ENCODE peak calls at places on chromosomes 5 and 9, in ten cellular contexts. One of them, this sample, is unnamed.

GRCh38 chr9:105244996-105245719 is 707 bp downstream of the SLC44A1 start:
- DNase-seq in choroid plexus epithelial cell: peak
- DNase-seq in fibroblast of the aortic adventitia: no peak
- DNase-seq in Peyer's patch: peak
- DNase-seq in tibial nerve: no peak
- DNase-seq in neural progenitor cell: peak
- DNase-seq in GM12865: peak
- DNase-seq in tibial artery: peak
- DNase-seq in heart left ventricle: peak
- DNase-seq in uterus: peak
- DNase-seq in this sample: no peak

GRCh38 chr5:90477073-90477472 is 2.4 kb downstream of the POLR3G start:
- DNase-seq in choroid plexus epithelial cell: peak
- DNase-seq in fibroblast of the aortic adventitia: no peak
- DNase-seq in Peyer's patch: no peak
- DNase-seq in tibial nerve: no peak
- DNase-seq in neural progenitor cell: peak
- DNase-seq in GM12865: no peak
- DNase-seq in tibial artery: no peak
- DNase-seq in heart left ventricle: no peak
- DNase-seq in uterus: no peak
- DNase-seq in this sample: no peak

GRCh38 chr5:43997647-43998251 is 391.5 kb downstream of the FGF10 start:
- DNase-seq in choroid plexus epithelial cell: no peak
- DNase-seq in fibroblast of the aortic adventitia: peak
- DNase-seq in Peyer's patch: no peak
- DNase-seq in tibial nerve: no peak
- DNase-seq in neural progenitor cell: peak
- DNase-seq in GM12865: no peak
- DNase-seq in tibial artery: no peak
- DNase-seq in heart left ventricle: no peak
- DNase-seq in uterus: no peak
- DNase-seq in this sample: peak

GRCh38 chr9:17578911-17579793 is at the start of gene SH3GL2:
- DNase-seq in choroid plexus epithelial cell: peak
- DNase-seq in fibroblast of the aortic adventitia: peak
- DNase-seq in Peyer's patch: no peak
- DNase-seq in tibial nerve: no peak
- DNase-seq in neural progenitor cell: peak
- DNase-seq in GM12865: peak
- DNase-seq in tibial artery: no peak
- DNase-seq in heart left ventricle: peak
- DNase-seq in uterus: peak
- DNase-seq in this sample: peak

GRCh38 chr9:6566409-6567139 is 79.0 kb downstream of the GLDC start:
- DNase-seq in choroid plexus epithelial cell: peak
- DNase-seq in fibroblast of the aortic adventitia: peak
- DNase-seq in Peyer's patch: no peak
- DNase-seq in tibial nerve: no peak
- DNase-seq in neural progenitor cell: no peak
- DNase-seq in GM12865: peak
- DNase-seq in tibial artery: peak
- DNase-seq in heart left ventricle: no peak
- DNase-seq in uterus: peak
- DNase-seq in this sample: peak

GRCh38 chr5:19369048-19369447 is 619.0 kb downstream of the CDH18 start:
- DNase-seq in choroid plexus epithelial cell: no peak
- DNase-seq in fibroblast of the aortic adventitia: no peak
- DNase-seq in Peyer's patch: no peak
- DNase-seq in tibial nerve: no peak
- DNase-seq in neural progenitor cell: peak
- DNase-seq in GM12865: no peak
- DNase-seq in tibial artery: no peak
- DNase-seq in heart left ventricle: no peak
- DNase-seq in uterus: no peak
- DNase-seq in this sample: no peak

GRCh38 chr5:156444737-156445136 is 117.8 kb downstream of the SGCD start:
- DNase-seq in choroid plexus epithelial cell: no peak
- DNase-seq in fibroblast of the aortic adventitia: no peak
- DNase-seq in Peyer's patch: no peak
- DNase-seq in tibial nerve: no peak
- DNase-seq in neural progenitor cell: no peak
- DNase-seq in GM12865: no peak
- DNase-seq in tibial artery: no peak
- DNase-seq in heart left ventricle: no peak
- DNase-seq in uterus: no peak
- DNase-seq in this sample: no peak

GRCh38 chr5:122112733-122113558 is 16.4 kb upstream of the ZNF474 start:
- DNase-seq in choroid plexus epithelial cell: no peak
- DNase-seq in fibroblast of the aortic adventitia: no peak
- DNase-seq in Peyer's patch: no peak
- DNase-seq in tibial nerve: no peak
- DNase-seq in neural progenitor cell: no peak
- DNase-seq in GM12865: no peak
- DNase-seq in tibial artery: no peak
- DNase-seq in heart left ventricle: no peak
- DNase-seq in uterus: no peak
- DNase-seq in this sample: no peak

GRCh38 chr5:1561402-1561929 is 37.7 kb upstream of the LPCAT1 start:
- DNase-seq in choroid plexus epithelial cell: no peak
- DNase-seq in fibroblast of the aortic adventitia: no peak
- DNase-seq in Peyer's patch: no peak
- DNase-seq in tibial nerve: no peak
- DNase-seq in neural progenitor cell: no peak
- DNase-seq in GM12865: no peak
- DNase-seq in tibial artery: no peak
- DNase-seq in heart left ventricle: no peak
- DNase-seq in uterus: no peak
- DNase-seq in this sample: no peak

GRCh38 chr5:38556599-38557308 is at the start of gene LIFR:
- DNase-seq in choroid plexus epithelial cell: peak
- DNase-seq in fibroblast of the aortic adventitia: peak
- DNase-seq in Peyer's patch: no peak
- DNase-seq in tibial nerve: peak
- DNase-seq in neural progenitor cell: peak
- DNase-seq in GM12865: peak
- DNase-seq in tibial artery: peak
- DNase-seq in heart left ventricle: peak
- DNase-seq in uterus: peak
- DNase-seq in this sample: peak

GRCh38 chr5:82225525-82226172 is 52.5 kb downstream of the RPS23 start:
- DNase-seq in choroid plexus epithelial cell: peak
- DNase-seq in fibroblast of the aortic adventitia: peak
- DNase-seq in Peyer's patch: peak
- DNase-seq in tibial nerve: peak
- DNase-seq in neural progenitor cell: peak
- DNase-seq in GM12865: peak
- DNase-seq in tibial artery: peak
- DNase-seq in heart left ventricle: no peak
- DNase-seq in uterus: peak
- DNase-seq in this sample: peak

DNA sequence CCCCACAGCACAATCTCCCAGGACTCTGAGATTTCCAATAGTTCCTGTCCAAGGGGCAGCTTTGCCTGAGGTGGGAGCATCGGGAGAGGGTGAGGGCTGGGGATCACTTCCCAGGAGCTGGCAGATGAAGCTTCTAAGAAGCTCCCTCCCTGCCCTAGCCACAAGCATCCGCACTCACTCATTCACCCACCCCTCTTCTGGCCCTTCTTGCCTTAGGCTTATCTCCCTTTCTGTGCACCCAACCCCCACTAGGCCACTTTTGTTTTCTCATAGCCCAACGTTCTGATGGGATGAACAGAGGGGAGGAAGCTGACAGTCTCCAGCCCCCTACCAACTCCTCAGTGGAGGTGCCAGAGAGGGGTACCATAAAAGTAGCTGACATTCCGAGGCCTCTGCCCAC is 3.7 kb upstream of the PCDH1 start:
- DNase-seq in choroid plexus epithelial cell: no peak
- DNase-seq in fibroblast of the aortic adventitia: no peak
- DNase-seq in Peyer's patch: no peak
- DNase-seq in tibial nerve: no peak
- DNase-seq in neural progenitor cell: peak
- DNase-seq in GM12865: no peak
- DNase-seq in tibial artery: no peak
- DNase-seq in heart left ventricle: no peak
- DNase-seq in uterus: no peak
- DNase-seq in this sample: no peak
- H3K4me3 ChIP-seq in choroid plexus epithelial cell: no peak
- H3K4me3 ChIP-seq in fibroblast of the aortic adventitia: no peak
- H3K4me3 ChIP-seq in Peyer's patch: no peak
- H3K4me3 ChIP-seq in tibial nerve: no peak
- H3K4me3 ChIP-seq in neural progenitor cell: no peak
- H3K4me3 ChIP-seq in GM12865: no peak
- H3K4me3 ChIP-seq in tibial artery: no peak
- H3K4me3 ChIP-seq in heart left ventricle: no peak
- H3K4me3 ChIP-seq in uterus: no peak
- H3K4me3 ChIP-seq in this sample: no peak

GRCh38 chr5:119271758-119272730 is 83.8 kb upstream of the TNFAIP8 start:
- DNase-seq in choroid plexus epithelial cell: no peak
- DNase-seq in fibroblast of the aortic adventitia: peak
- DNase-seq in Peyer's patch: peak
- DNase-seq in tibial nerve: no peak
- DNase-seq in neural progenitor cell: no peak
- DNase-seq in GM12865: no peak
- DNase-seq in tibial artery: no peak
- DNase-seq in heart left ventricle: no peak
- DNase-seq in uterus: no peak
- DNase-seq in this sample: no peak

GRCh38 chr5:119274024-119274766 is 81.6 kb upstream of the TNFAIP8 start:
- DNase-seq in choroid plexus epithelial cell: no peak
- DNase-seq in fibroblast of the aortic adventitia: peak
- DNase-seq in Peyer's patch: no peak
- DNase-seq in tibial nerve: no peak
- DNase-seq in neural progenitor cell: no peak
- DNase-seq in GM12865: no peak
- DNase-seq in tibial artery: no peak
- DNase-seq in heart left ventricle: no peak
- DNase-seq in uterus: no peak
- DNase-seq in this sample: no peak

GRCh38 chr5:119274767-119275130 is 81.1 kb upstream of the TNFAIP8 start:
- DNase-seq in choroid plexus epithelial cell: peak
- DNase-seq in fibroblast of the aortic adventitia: peak
- DNase-seq in Peyer's patch: no peak
- DNase-seq in tibial nerve: no peak
- DNase-seq in neural progenitor cell: no peak
- DNase-seq in GM12865: peak
- DNase-seq in tibial artery: no peak
- DNase-seq in heart left ventricle: no peak
- DNase-seq in uterus: no peak
- DNase-seq in this sample: peak

GRCh38 chr5:119275146-119275872 is 80.5 kb upstream of the TNFAIP8 start:
- DNase-seq in choroid plexus epithelial cell: no peak
- DNase-seq in fibroblast of the aortic adventitia: peak
- DNase-seq in Peyer's patch: no peak
- DNase-seq in tibial nerve: no peak
- DNase-seq in neural progenitor cell: no peak
- DNase-seq in GM12865: peak
- DNase-seq in tibial artery: no peak
- DNase-seq in heart left ventricle: no peak
- DNase-seq in uterus: no peak
- DNase-seq in this sample: peak

GRCh38 chr5:119273391-119273839 is 82.4 kb upstream of the TNFAIP8 start:
- DNase-seq in choroid plexus epithelial cell: no peak
- DNase-seq in fibroblast of the aortic adventitia: no peak
- DNase-seq in Peyer's patch: peak
- DNase-seq in tibial nerve: no peak
- DNase-seq in neural progenitor cell: no peak
- DNase-seq in GM12865: no peak
- DNase-seq in tibial artery: peak
- DNase-seq in heart left ventricle: no peak
- DNase-seq in uterus: no peak
- DNase-seq in this sample: no peak
- H3K4me3 ChIP-seq in choroid plexus epithelial cell: no peak
- H3K4me3 ChIP-seq in fibroblast of the aortic adventitia: no peak
- H3K4me3 ChIP-seq in Peyer's patch: peak
- H3K4me3 ChIP-seq in tibial nerve: no peak
- H3K4me3 ChIP-seq in neural progenitor cell: no peak
- H3K4me3 ChIP-seq in GM12865: peak
- H3K4me3 ChIP-seq in tibial artery: peak
- H3K4me3 ChIP-seq in heart left ventricle: no peak
- H3K4me3 ChIP-seq in uterus: no peak
- H3K4me3 ChIP-seq in this sample: no peak

GRCh38 chr5:115532517-115532916 is 12.1 kb downstream of the FEM1C start:
- DNase-seq in choroid plexus epithelial cell: peak
- DNase-seq in fibroblast of the aortic adventitia: no peak
- DNase-seq in Peyer's patch: no peak
- DNase-seq in tibial nerve: no peak
- DNase-seq in neural progenitor cell: no peak
- DNase-seq in GM12865: no peak
- DNase-seq in tibial artery: no peak
- DNase-seq in heart left ventricle: no peak
- DNase-seq in uterus: no peak
- DNase-seq in this sample: no peak

GRCh38 chr5:115530426-115530825 is 14.1 kb downstream of the FEM1C start:
- DNase-seq in choroid plexus epithelial cell: no peak
- DNase-seq in fibroblast of the aortic adventitia: peak
- DNase-seq in Peyer's patch: no peak
- DNase-seq in tibial nerve: no peak
- DNase-seq in neural progenitor cell: no peak
- DNase-seq in GM12865: no peak
- DNase-seq in tibial artery: no peak
- DNase-seq in heart left ventricle: no peak
- DNase-seq in uterus: no peak
- DNase-seq in this sample: no peak

GRCh38 chr5:115535479-115536035 is 9.0 kb downstream of the FEM1C start:
- DNase-seq in choroid plexus epithelial cell: no peak
- DNase-seq in fibroblast of the aortic adventitia: no peak
- DNase-seq in Peyer's patch: no peak
- DNase-seq in tibial nerve: no peak
- DNase-seq in neural progenitor cell: no peak
- DNase-seq in GM12865: no peak
- DNase-seq in tibial artery: no peak
- DNase-seq in heart left ventricle: no peak
- DNase-seq in uterus: no peak
- DNase-seq in this sample: no peak

GRCh38 chr5:115531787-115532367 is 12.7 kb downstream of the FEM1C start:
- DNase-seq in choroid plexus epithelial cell: no peak
- DNase-seq in fibroblast of the aortic adventitia: no peak
- DNase-seq in Peyer's patch: no peak
- DNase-seq in tibial nerve: no peak
- DNase-seq in neural progenitor cell: no peak
- DNase-seq in GM12865: no peak
- DNase-seq in tibial artery: no peak
- DNase-seq in heart left ventricle: no peak
- DNase-seq in uterus: no peak
- DNase-seq in this sample: no peak

GRCh38 chr5:115531380-115531779 is 13.2 kb downstream of the FEM1C start:
- DNase-seq in choroid plexus epithelial cell: no peak
- DNase-seq in fibroblast of the aortic adventitia: no peak
- DNase-seq in Peyer's patch: no peak
- DNase-seq in tibial nerve: no peak
- DNase-seq in neural progenitor cell: no peak
- DNase-seq in GM12865: no peak
- DNase-seq in tibial artery: no peak
- DNase-seq in heart left ventricle: no peak
- DNase-seq in uterus: no peak
- DNase-seq in this sample: no peak
- H3K4me3 ChIP-seq in choroid plexus epithelial cell: no peak
- H3K4me3 ChIP-seq in fibroblast of the aortic adventitia: no peak
- H3K4me3 ChIP-seq in Peyer's patch: no peak
- H3K4me3 ChIP-seq in tibial nerve: no peak
- H3K4me3 ChIP-seq in neural progenitor cell: no peak
- H3K4me3 ChIP-seq in GM12865: no peak
- H3K4me3 ChIP-seq in tibial artery: no peak
- H3K4me3 ChIP-seq in heart left ventricle: no peak
- H3K4me3 ChIP-seq in uterus: no peak
- H3K4me3 ChIP-seq in this sample: no peak

GRCh38 chr9:19809422-19810269 is 20.8 kb upstream of the SLC24A2 start:
- DNase-seq in choroid plexus epithelial cell: no peak
- DNase-seq in fibroblast of the aortic adventitia: no peak
- DNase-seq in Peyer's patch: no peak
- DNase-seq in tibial nerve: no peak
- DNase-seq in neural progenitor cell: no peak
- DNase-seq in GM12865: peak
- DNase-seq in tibial artery: no peak
- DNase-seq in heart left ventricle: no peak
- DNase-seq in uterus: no peak
- DNase-seq in this sample: no peak
- H3K4me3 ChIP-seq in choroid plexus epithelial cell: no peak
- H3K4me3 ChIP-seq in fibroblast of the aortic adventitia: no peak
- H3K4me3 ChIP-seq in Peyer's patch: no peak
- H3K4me3 ChIP-seq in tibial nerve: no peak
- H3K4me3 ChIP-seq in neural progenitor cell: no peak
- H3K4me3 ChIP-seq in GM12865: no peak
- H3K4me3 ChIP-seq in tibial artery: no peak
- H3K4me3 ChIP-seq in heart left ventricle: no peak
- H3K4me3 ChIP-seq in uterus: no peak
- H3K4me3 ChIP-seq in this sample: no peak

This sample was measured in brain microvascular endothelial cell.